ENCODE peak calls at places on chromosomes 11 and 22, in five cellular contexts. F, U, S, X and O are unnamed samples.

GRCh38 chr11:8283510-8284272 is 20.0 kb upstream of the LMO1 start:
- DNase-seq in U (no peak), S (peak), F (peak), X (no peak), O (no peak)

GRCh38 chr22:39115570-39115969 is 18.5 kb downstream of the APOBEC3H start:
- DNase-seq in S (no peak), X (no peak), U (no peak), F (no peak), O (no peak)

GRCh38 chr22:33401291-33401690 is 343.1 kb upstream of the SYN3 start:
- DNase-seq in S (no peak), U (no peak), F (no peak), X (no peak), O (no peak)

GRCh38 chr11:109892321-109892794 is 200.8 kb upstream of the ZC3H12C start:
- DNase-seq in X (no peak), S (no peak), F (no peak), U (no peak), O (no peak)

GRCh38 chr11:69170704-69171103 is 15.0 kb downstream of the SMIM38 start:
- DNase-seq in S (no peak), U (no peak), F (no peak), X (no peak), O (no peak)

GRCh38 chr22:36663581-36663980 is 40.0 kb downstream of the CACNG2 start:
- DNase-seq in U (no peak), X (no peak), F (no peak), S (no peak), O (no peak)

GRCh38 chr11:2104524-2105440 is 34.4 kb downstream of the IGF2 start:
- DNase-seq in S (no peak), X (no peak), U (no peak), F (no peak), O (no peak)

GRCh38 chr11:80315263-80315662 is 874.4 kb upstream of the TENM4 start:
- DNase-seq in U (no peak), X (no peak), S (no peak), F (no peak), O (no peak)

GRCh38 chr22:44192098-44192810 is 11.5 kb downstream of the PARVG start:
- DNase-seq in S (no peak), X (peak), U (no peak), F (peak), O (no peak)

GRCh38 chr22:32622004-32622761 is 147.6 kb downstream of the FBXO7 start:
- DNase-seq in X (no peak), U (peak), S (peak), F (peak), O (no peak)

GRCh38 chr22:41582694-41583093 is 6.9 kb downstream of the PMM1 start:
- DNase-seq in F (no peak), X (no peak), U (no peak), S (peak), O (no peak)

GRCh38 chr11:128476729-128477128 is 110.6 kb downstream of the ETS1 start:
- DNase-seq in F (no peak), S (no peak), U (no peak), X (no peak), O (no peak)

GRCh38 chr11:122305426-122305825 is 189.4 kb upstream of the BLID start:
- DNase-seq in S (no peak), F (no peak), U (no peak), X (no peak), O (no peak)

GRCh38 chr22:49549851-49550430 is 277.7 kb downstream of the BRD1 start:
- DNase-seq in F (no peak), S (no peak), X (no peak), U (no peak), O (no peak)

GRCh38 chr11:7004482-7004881 is 15.7 kb downstream of the ZNF214 start:
- DNase-seq in S (no peak), X (peak), F (no peak), U (peak), O (no peak)

GRCh38 chr22:19958083-19959042 is 16.7 kb upstream of the TXNRD2 start:
- DNase-seq in X (no peak), S (peak), U (peak), F (no peak), O (peak)

GRCh38 chr11:7572001-7572712 is 58.4 kb downstream of the PPFIBP2 start:
- DNase-seq in X (peak), U (no peak), F (no peak), S (no peak), O (peak)

GRCh38 chr22:46007003-46007847 is 30.3 kb upstream of the WNT7B start:
- DNase-seq in X (peak), U (no peak), F (no peak), S (peak), O (peak)

GRCh38 chr11:128531588-128531987 is 55.8 kb downstream of the ETS1 start:
- DNase-seq in X (no peak), F (no peak), U (no peak), S (no peak), O (no peak)

GRCh38 chr22:50305658-50306566 is 1.5 kb downstream of the PLXNB2 start:
- DNase-seq in U (peak), X (peak), F (peak), S (peak), O (peak)

GRCh38 chr11:118086913-118087768 is at the start of gene SMIM35:
- DNase-seq in X (no peak), U (no peak), F (no peak), S (no peak), O (no peak)

GRCh38 chr22:47163481-47163875 is 401.0 kb downstream of the TBC1D22A start:
- DNase-seq in S (no peak), U (no peak), F (no peak), X (no peak), O (no peak)

GRCh38 chr11:104891135-104891534 is 7.1 kb downstream of the CASP12 start:
- DNase-seq in F (no peak), U (no peak), X (no peak), S (no peak), O (no peak)

GRCh38 chr11:68036717-68037239 is 2.0 kb upstream of the TCIRG1 start:
- DNase-seq in F (no peak), U (no peak), S (peak), X (no peak), O (peak)

GRCh38 chr11:116601734-116602636 is 170.8 kb downstream of the BUD13 start:
- DNase-seq in F (no peak), U (no peak), S (no peak), X (peak), O (no peak)

GRCh38 chr11:116586392-116586791 is 186.4 kb downstream of the BUD13 start:
- DNase-seq in X (no peak), S (no peak), F (no peak), U (no peak), O (no peak)

GRCh38 chr11:126929186-126930085 is 71.1 kb downstream of the KIRREL3 start:
- DNase-seq in S (no peak), U (no peak), X (no peak), F (no peak), O (no peak)

GRCh38 chr11:10876168-10876567 is 18.3 kb upstream of the ZBED5 start:
- DNase-seq in F (no peak), X (no peak), U (no peak), S (no peak), O (no peak)

DNA sequence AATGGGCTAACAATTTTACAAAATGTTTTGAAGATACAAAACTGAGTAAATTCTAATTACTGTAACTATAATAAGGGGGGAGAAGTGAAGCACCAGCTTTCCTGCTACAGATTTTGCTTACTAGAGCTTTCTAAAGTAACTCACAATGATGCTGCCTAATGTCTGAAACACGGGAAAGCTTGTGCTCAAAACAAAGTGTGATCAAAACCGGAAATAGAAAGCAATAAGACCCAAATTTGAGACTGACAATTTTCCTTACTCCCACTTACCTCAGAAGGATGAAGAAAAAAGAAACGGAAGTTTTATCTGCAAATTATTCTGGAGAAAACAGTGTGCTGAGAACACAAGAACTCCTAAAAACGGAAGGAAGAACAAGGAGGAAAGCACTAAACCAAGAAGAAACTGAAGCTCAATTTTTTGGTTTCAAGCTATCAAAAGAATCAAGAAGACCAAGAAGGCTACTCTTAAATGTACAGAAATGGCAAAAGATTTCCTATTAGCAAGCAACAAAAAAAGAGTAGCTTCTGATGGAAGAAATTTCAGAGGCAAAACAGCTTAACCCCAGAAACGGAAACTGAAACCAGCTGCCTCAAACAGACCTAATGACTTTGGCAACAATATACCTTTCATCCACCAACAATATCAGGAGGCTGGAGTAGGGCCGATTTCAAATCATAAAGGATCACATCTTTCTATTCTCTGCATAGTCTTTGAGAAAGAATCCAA is 33.4 kb downstream of the AMBRA1 start:
- DNase-seq in X (peak), U (no peak), S (no peak), F (no peak), O (no peak)
- H3K27ac ChIP-seq in X (peak), U (peak), S (peak), F (peak), O (peak)

GRCh38 chr11:129747161-129747560 is 68.5 kb upstream of the TMEM45B start:
- DNase-seq in F (no peak), U (no peak), X (no peak), S (no peak), O (no peak)

GRCh38 chr11:129749141-129749540 is 66.5 kb upstream of the TMEM45B start:
- DNase-seq in F (no peak), X (no peak), U (no peak), S (no peak), O (no peak)

GRCh38 chr11:129750343-129751292 is 65.0 kb upstream of the TMEM45B start:
- DNase-seq in X (peak), S (peak), U (peak), F (peak), O (peak)
- H3K4me3 ChIP-seq in X (peak), S (no peak), U (peak), F (no peak), O (no peak)

GRCh38 chr11:72686639-72687215 is 12.5 kb upstream of the PDE2A start:
- DNase-seq in S (no peak), U (no peak), X (no peak), F (no peak), O (no peak)

GRCh38 chr11:72687326-72687725 is 13.1 kb upstream of the PDE2A start:
- DNase-seq in S (no peak), U (no peak), F (no peak), X (no peak), O (no peak)

GRCh38 chr11:72688929-72689328 is 14.7 kb upstream of the PDE2A start:
- DNase-seq in U (no peak), S (no peak), X (no peak), F (no peak), O (no peak)

GRCh38 chr11:72685560-72686480 is 11.6 kb upstream of the PDE2A start:
- DNase-seq in X (no peak), U (peak), S (no peak), F (no peak), O (no peak)

GRCh38 chr11:72688486-72688885 is 14.3 kb upstream of the PDE2A start:
- DNase-seq in U (no peak), F (no peak), S (no peak), X (no peak), O (no peak)
- H3K27ac ChIP-seq in U (no peak), F (no peak), S (peak), X (no peak), O (peak)

DNA sequence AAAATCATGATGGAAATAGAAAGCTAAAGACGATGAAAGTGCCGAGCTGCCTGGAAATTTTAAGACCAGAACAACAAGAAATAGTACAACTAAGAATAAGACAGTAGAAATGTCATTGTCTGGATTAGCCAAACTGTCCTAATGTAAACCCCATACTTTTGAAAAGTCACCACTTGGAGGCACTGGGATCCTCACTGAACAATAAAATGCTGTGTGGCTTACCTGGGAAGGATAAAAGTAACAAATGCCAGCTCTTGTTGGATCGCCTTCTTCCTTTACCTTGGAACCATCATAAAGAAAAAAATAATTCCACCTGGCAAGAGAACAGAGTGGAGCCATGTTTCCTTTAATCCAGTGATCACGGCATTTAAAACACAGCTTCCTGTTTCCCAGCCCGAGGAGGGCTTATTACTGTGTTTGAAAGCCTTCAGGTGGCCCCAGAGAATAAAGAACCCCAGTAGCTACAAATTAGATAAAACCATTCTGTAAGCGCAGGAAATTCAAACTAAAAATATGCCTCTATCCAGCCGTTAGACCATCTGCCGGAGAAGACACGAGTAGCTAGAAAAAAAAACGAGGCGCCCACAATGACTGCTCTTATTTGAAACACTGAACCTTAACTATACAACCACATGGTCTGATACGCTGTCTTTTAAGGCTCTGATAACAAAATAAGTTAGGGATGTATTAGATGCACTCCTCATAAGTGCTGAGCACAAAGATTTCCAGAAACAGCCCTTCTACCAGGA is 4.4 kb downstream of the HPS4 start:
- DNase-seq in F (no peak), S (no peak), X (peak), U (no peak), O (no peak)
- H3K4me3 ChIP-seq in F (peak), S (no peak), X (peak), U (peak), O (peak)